ENCODE peak calls at places on chromosomes 12 and 14, in ten cellular contexts. M, T, P, I, C, U, B, O, D and H are unnamed samples.

GRCh38 chr14:24236689-24237462 is 4.1 kb downstream of the GMPR2 start:
- DNase-seq in M (no peak), T (no peak), P (no peak), I (no peak), C (no peak), U (no peak), B (no peak), O (no peak), D (no peak), H (no peak)

GRCh38 chr12:114955414-114956014 is 271.5 kb upstream of the TBX3 start:
- DNase-seq in M (no peak), T (no peak), P (no peak), I (no peak), C (no peak), U (no peak), B (no peak), O (no peak), D (no peak), H (no peak)

GRCh38 chr12:53224268-53224896 is 7.6 kb downstream of the RARG start:
- DNase-seq in M (peak; percentile 44), T (no peak), P (no peak), I (no peak), C (no peak), U (no peak), B (no peak), O (no peak), D (no peak), H (no peak)

GRCh38 chr12:104751024-104751570 is 207.0 kb downstream of the SLC41A2 start:
- DNase-seq in M (no peak), T (no peak), P (no peak), I (no peak), C (no peak), U (no peak), B (no peak), O (no peak), D (no peak), H (no peak)

GRCh38 chr14:90781344-90781761 is 34.9 kb downstream of the TTC7B start:
- DNase-seq in M (no peak), T (no peak), P (no peak), I (no peak), C (no peak), U (no peak), B (no peak), O (no peak), D (no peak), H (no peak)

GRCh38 chr12:47903927-47904646 is 707 bp downstream of the VDR start:
- DNase-seq in M (peak; percentile 38), T (peak; percentile 66), P (no peak), I (peak; percentile 48), C (peak; percentile 29), U (peak; percentile 66), B (peak; percentile 73), O (no peak), D (peak; percentile 93), H (peak; percentile 34)

GRCh38 chr12:88219861-88220260 is 77.8 kb downstream of the TMTC3 start:
- DNase-seq in M (no peak), T (no peak), P (no peak), I (no peak), C (no peak), U (no peak), B (no peak), O (no peak), D (no peak), H (no peak)

GRCh38 chr12:126681676-126682075 is 1585.3 kb upstream of the TMEM132C start:
- DNase-seq in M (no peak), T (no peak), P (no peak), I (no peak), C (no peak), U (no peak), B (no peak), O (no peak), D (peak; percentile 28), H (no peak)

GRCh38 chr12:100348657-100349454 is 8.0 kb upstream of the SLC17A8 start:
- DNase-seq in M (peak; percentile 34), T (no peak), P (no peak), I (no peak), C (peak; percentile 33), U (no peak), B (no peak), O (no peak), D (peak; percentile 51), H (peak; percentile 37)

GRCh38 chr12:108640802-108641445 is 7.2 kb upstream of the SELPLG start:
- DNase-seq in M (no peak), T (peak; percentile 51), P (no peak), I (no peak), C (no peak), U (peak; percentile 41), B (peak; percentile 68), O (peak; percentile 59), D (no peak), H (peak; percentile 90)

GRCh38 chr12:5723071-5723470 is 222.0 kb downstream of the ANO2 start:
- DNase-seq in M (no peak), T (no peak), P (no peak), I (no peak), C (no peak), U (no peak), B (no peak), O (no peak), D (no peak), H (no peak)

GRCh38 chr12:14618990-14619389 is 51.3 kb upstream of the PLBD1 start:
- DNase-seq in M (peak; percentile 10), T (no peak), P (no peak), I (no peak), C (no peak), U (no peak), B (no peak), O (no peak), D (peak; percentile 30), H (no peak)

GRCh38 chr12:50636505-50636904 is 127.4 kb upstream of the ATF1 start:
- DNase-seq in M (no peak), T (no peak), P (no peak), I (no peak), C (no peak), U (no peak), B (no peak), O (no peak), D (no peak), H (no peak)

DNA sequence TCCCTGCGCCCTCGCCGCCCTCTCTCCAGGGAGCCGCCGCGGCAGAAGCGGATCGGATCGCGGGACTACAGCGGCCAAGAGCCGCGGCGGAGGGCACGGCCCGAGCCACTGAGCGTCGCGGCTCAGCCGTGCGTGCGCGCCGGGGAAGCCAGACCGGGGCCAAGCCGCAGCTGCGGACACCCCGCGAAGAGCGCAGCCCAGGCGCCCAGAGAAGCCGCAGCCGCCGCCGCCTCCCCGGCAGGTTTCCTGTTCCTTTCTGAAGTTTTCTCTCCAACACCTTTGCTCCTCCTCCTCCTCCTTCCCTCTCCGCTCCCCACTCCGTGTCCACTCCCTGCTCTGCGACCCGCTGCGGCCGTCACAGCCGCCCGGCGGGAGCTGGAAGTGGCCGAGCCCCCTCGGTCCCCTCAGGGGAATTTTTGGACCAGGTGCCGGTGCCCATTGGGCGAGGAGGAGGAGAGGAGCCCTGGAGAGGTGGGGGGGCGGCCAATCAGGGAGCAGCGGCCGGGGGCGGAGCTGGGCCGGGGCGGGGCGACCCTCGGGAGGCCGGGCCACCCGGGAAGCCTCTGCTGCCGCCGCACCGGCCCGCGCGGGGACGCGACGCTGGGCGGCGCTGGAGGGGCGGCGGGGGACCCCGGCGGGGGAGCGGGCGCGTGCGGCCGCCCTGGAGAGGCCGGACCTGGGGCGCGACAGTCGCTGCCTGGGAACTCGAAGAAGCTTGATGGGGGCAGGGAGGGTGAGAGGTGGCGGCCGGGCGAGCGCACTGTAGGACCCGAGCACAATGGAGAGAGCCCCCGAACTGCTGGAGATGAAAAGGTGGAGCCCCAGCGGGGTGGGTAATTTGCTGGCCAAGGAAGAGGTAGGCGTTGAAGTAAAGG is at the start of gene ITPR2:
- DNase-seq in M (peak; percentile 94), T (peak; percentile 96), P (peak; percentile 95), I (peak; percentile 97), C (peak; percentile 74), U (peak; percentile 92), B (peak; percentile 97), O (peak; percentile 96), D (peak; percentile 100), H (peak; percentile 93)
- TF ChIP-seq POLR2A in M (peak; percentile 88), T (peak; percentile 56), P (peak; percentile 91), I (peak; percentile 92), C (peak; percentile 70), U (peak; percentile 92), B (peak; percentile 83), O (peak; percentile 88), D (peak; percentile 99), H (peak; percentile 55)

GRCh38 chr12:102873077-102873476 is 44.0 kb downstream of the PAH start:
- DNase-seq in M (no peak), T (no peak), P (no peak), I (no peak), C (no peak), U (no peak), B (no peak), O (no peak), D (no peak), H (no peak)
- TF ChIP-seq POLR2A in M (no peak), T (no peak), P (no peak), I (no peak), C (no peak), U (no peak), B (no peak), O (no peak), D (no peak), H (no peak)

GRCh38 chr12:56104815-56105476 is 587 bp downstream of the PA2G4 start:
- DNase-seq in M (no peak), T (peak; percentile 34), P (no peak), I (peak; percentile 35), C (no peak), U (no peak), B (no peak), O (no peak), D (peak; percentile 71), H (peak; percentile 64)

GRCh38 chr12:56105503-56105902 is 1.1 kb downstream of the PA2G4 start:
- DNase-seq in M (no peak), T (no peak), P (no peak), I (no peak), C (no peak), U (no peak), B (no peak), O (no peak), D (no peak), H (peak; percentile 66)

GRCh38 chr12:56103823-56104108 is 593 bp upstream of the PA2G4 start:
- DNase-seq in M (no peak), T (no peak), P (no peak), I (no peak), C (no peak), U (no peak), B (no peak), O (no peak), D (no peak), H (no peak)

GRCh38 chr12:56103066-56103711 is 1.2 kb upstream of the PA2G4 start:
- DNase-seq in M (no peak), T (no peak), P (no peak), I (no peak), C (no peak), U (no peak), B (no peak), O (no peak), D (no peak), H (no peak)

GRCh38 chr12:56104109-56104814 is at the start of gene PA2G4:
- DNase-seq in M (peak; percentile 99), T (peak; percentile 98), P (peak; percentile 96), I (peak; percentile 99), C (peak; percentile 98), U (peak; percentile 98), B (peak; percentile 98), O (peak; percentile 98), D (peak; percentile 100), H (peak; percentile 97)
- TF ChIP-seq POLR2A in M (peak; percentile 99), T (peak; percentile 78), P (peak; percentile 80), I (peak; percentile 97), C (peak; percentile 92), U (peak; percentile 85), B (peak; percentile 96), O (peak; percentile 82), D (peak; percentile 72), H (peak; percentile 81)

GRCh38 chr14:81170829-81171195 is 49.9 kb downstream of the GTF2A1 start:
- DNase-seq in M (no peak), T (no peak), P (no peak), I (no peak), C (no peak), U (no peak), B (no peak), O (no peak), D (no peak), H (no peak)
- TF ChIP-seq POLR2A in M (no peak), T (no peak), P (no peak), I (no peak), C (no peak), U (no peak), B (no peak), O (no peak), D (no peak), H (no peak)